ENCODE peak calls at places on chromosomes 2 and 18, in nine cellular contexts. G is HFFc6; D is Karpas-422; E is Daoy; X is activated CD8-positive, alpha-beta memory T cell treated with anti-CD3 and anti-CD28 coated beads for 1 hour; O is activated CD4-positive, alpha-beta T cell treated with anti-CD3 and anti-CD28 coated beads for 4 hours; F is posterior cingulate gyrus; W is brain pericyte; P is NCI-H1930. Z is an unnamed sample.

GRCh38 chr2:113233593-113234550 is 44.8 kb downstream of the PAX8 start:
- DNase-seq in E (peak), P (no peak), X (no peak), O (no peak), G (no peak), F (no peak), D (peak), W (no peak), Z (no peak)

GRCh38 chr18:10530852-10531251 is 5.0 kb downstream of the NAPG start:
- DNase-seq in D (no peak), P (no peak), X (no peak), G (no peak), W (no peak), E (no peak), O (peak), F (no peak), Z (no peak)

GRCh38 chr2:27701676-27702075 is 38.0 kb downstream of the SLC4A1AP start:
- DNase-seq in G (no peak), D (no peak), E (peak), X (no peak), W (no peak), F (no peak), P (no peak), O (no peak), Z (no peak)

GRCh38 chr2:232592687-232593407 is 40.6 kb upstream of the EFHD1 start:
- DNase-seq in G (peak), O (no peak), E (peak), F (no peak), W (no peak), D (no peak), P (no peak), X (no peak), Z (no peak)

GRCh38 chr2:120733238-120733942 is 2.3 kb upstream of the GLI2 start:
- DNase-seq in D (no peak), W (no peak), O (no peak), F (no peak), P (no peak), E (no peak), G (no peak), X (no peak), Z (no peak)

GRCh38 chr2:153059338-153060052 is 341.1 kb downstream of the ARL6IP6 start:
- DNase-seq in X (no peak), F (no peak), E (no peak), G (no peak), D (no peak), W (no peak), O (no peak), P (no peak), Z (no peak)

GRCh38 chr2:151056870-151057269 is 204.8 kb downstream of the RBM43 start:
- DNase-seq in G (no peak), O (no peak), F (no peak), D (no peak), W (no peak), E (no peak), P (no peak), X (no peak), Z (no peak)

GRCh38 chr2:190304404-190304803 is 15.2 kb downstream of the HIBCH start:
- DNase-seq in F (no peak), W (no peak), X (no peak), P (no peak), E (no peak), O (no peak), G (no peak), D (no peak), Z (no peak)

GRCh38 chr2:120132190-120132589 is 91.0 kb downstream of the TMEM185B start:
- DNase-seq in X (no peak), F (no peak), E (peak), W (no peak), G (no peak), D (no peak), P (no peak), O (no peak), Z (no peak)

GRCh38 chr2:113876503-113877387 is 13.1 kb upstream of the ACTR3 start:
- DNase-seq in G (no peak), O (peak), F (no peak), P (no peak), D (no peak), X (peak), W (no peak), E (peak), Z (no peak)

GRCh38 chr2:1591978-1592907 is 152.1 kb downstream of the PXDN start:
- DNase-seq in E (peak), D (no peak), F (peak), G (no peak), X (no peak), P (no peak), W (peak), O (no peak), Z (no peak)

GRCh38 chr2:48902521-48902920 is 147.0 kb upstream of the LHCGR start:
- DNase-seq in X (no peak), G (no peak), D (peak), E (no peak), W (no peak), F (no peak), P (no peak), O (no peak), Z (no peak)

Z was measured in activated B cell treated with CpG ODN at 0.5 μM for 24 hours.